ENCODE peak calls at places on chromosomes 3 and 15, in six cellular contexts. B, I, W, R, Z and Q are unnamed samples.

GRCh38 chr15:56959318-56959648 is 40.8 kb downstream of the TCF12 start:
- DNase-seq in R (no peak), I (no peak), W (no peak), Z (no peak), B (no peak), Q (no peak)

GRCh38 chr3:25631989-25632388 is 32.7 kb downstream of the TOP2B start:
- DNase-seq in R (no peak), B (no peak), W (no peak), I (no peak), Z (no peak), Q (no peak)

GRCh38 chr3:12644297-12644937 is 19.5 kb downstream of the RAF1 start:
- DNase-seq in B (no peak), I (no peak), Z (no peak), R (no peak), W (no peak), Q (no peak)

GRCh38 chr3:46395210-46395661 is 11.6 kb downstream of the CCR5AS start:
- DNase-seq in W (no peak), B (no peak), R (no peak), I (no peak), Z (no peak), Q (peak; percentile 28)

GRCh38 chr3:129413687-129414506 is 14.5 kb downstream of the EFCAB12 start:
- DNase-seq in B (no peak), R (no peak), I (no peak), W (no peak), Z (peak; percentile 24), Q (no peak)

GRCh38 chr15:50340431-50340830 is 14.6 kb downstream of the GABPB1 start:
- DNase-seq in R (no peak), B (no peak), W (no peak), Z (no peak), I (no peak), Q (no peak)

GRCh38 chr3:14947886-14948608 is 664 bp downstream of the NR2C2 start:
- DNase-seq in Z (peak; percentile 69), I (peak; percentile 97), B (peak; percentile 97), R (peak; percentile 97), W (peak; percentile 99), Q (peak; percentile 98)

GRCh38 chr15:52095597-52096262 is 16.8 kb downstream of the BCL2L10 start:
- DNase-seq in I (no peak), W (peak; percentile 79), R (no peak), B (no peak), Z (peak; percentile 96), Q (no peak)

GRCh38 chr15:68364028-68364659 is 67.8 kb downstream of the ITGA11 start:
- DNase-seq in Z (no peak), I (peak; percentile 77), R (no peak), W (no peak), B (no peak), Q (no peak)

GRCh38 chr3:151804267-151804666 is 9.6 kb upstream of the AADAC start:
- DNase-seq in B (no peak), Z (no peak), R (no peak), I (no peak), W (no peak), Q (no peak)

GRCh38 chr3:49098910-49099630 is 5.2 kb upstream of the QRICH1 start:
- DNase-seq in B (no peak), I (no peak), Z (no peak), W (no peak), R (no peak), Q (no peak)

GRCh38 chr15:25795061-25795460 is 68.1 kb downstream of the ATP10A start:
- DNase-seq in W (no peak), I (no peak), B (no peak), Z (no peak), R (no peak), Q (no peak)

GRCh38 chr3:194386610-194387009 is 12.5 kb downstream of the GP5 start:
- DNase-seq in I (no peak), Z (no peak), B (no peak), R (no peak), W (no peak), Q (no peak)

GRCh38 chr3:185021326-185021725 is 131.5 kb downstream of the C3orf70 start:
- DNase-seq in R (no peak), Z (no peak), B (no peak), W (no peak), I (no peak), Q (no peak)

GRCh38 chr15:36936652-36937051 is 163.7 kb downstream of the MEIS2 start:
- DNase-seq in B (no peak), Z (no peak), I (no peak), W (no peak), R (no peak), Q (no peak)

GRCh38 chr3:131036986-131037385 is 10.3 kb downstream of the NEK11 start:
- DNase-seq in W (no peak), Z (no peak), R (no peak), B (no peak), I (no peak), Q (no peak)

GRCh38 chr15:30906366-30906765 is 2.7 kb downstream of the FAN1 start:
- DNase-seq in R (no peak), W (no peak), I (no peak), Z (no peak), B (no peak), Q (no peak)

GRCh38 chr3:155185623-155186022 is 105.5 kb downstream of the MME start:
- DNase-seq in I (no peak), Z (no peak), W (peak; percentile 50), B (no peak), R (no peak), Q (no peak)

GRCh38 chr15:25535866-25536265 is 97.0 kb upstream of the UBE3A start:
- DNase-seq in I (no peak), Z (no peak), B (no peak), R (no peak), W (no peak), Q (no peak)

GRCh38 chr15:64009798-64010241 is 36.5 kb downstream of the DAPK2 start:
- DNase-seq in Z (peak; percentile 68), W (peak; percentile 58), R (no peak), I (no peak), B (peak; percentile 46), Q (no peak)
- H3K27ac ChIP-seq in Z (peak overlapping the region; percentile 83), W (peak overlapping the region; percentile 77), R (peak overlapping the region; percentile 28), I (peak overlapping the region; percentile 40), B (no peak overlapping the region), Q (no peak overlapping the region)

GRCh38 chr3:20022954-20023644 is 11.0 kb upstream of the PP2D1 start:
- DNase-seq in W (no peak), Z (no peak), B (no peak), R (no peak), I (no peak), Q (no peak)
- H3K27ac ChIP-seq in W (no peak overlapping the region), Z (no peak overlapping the region), B (no peak overlapping the region), R (no peak overlapping the region), I (peak overlapping the region; percentile 82), Q (peak overlapping the region; percentile 72)

DNA sequence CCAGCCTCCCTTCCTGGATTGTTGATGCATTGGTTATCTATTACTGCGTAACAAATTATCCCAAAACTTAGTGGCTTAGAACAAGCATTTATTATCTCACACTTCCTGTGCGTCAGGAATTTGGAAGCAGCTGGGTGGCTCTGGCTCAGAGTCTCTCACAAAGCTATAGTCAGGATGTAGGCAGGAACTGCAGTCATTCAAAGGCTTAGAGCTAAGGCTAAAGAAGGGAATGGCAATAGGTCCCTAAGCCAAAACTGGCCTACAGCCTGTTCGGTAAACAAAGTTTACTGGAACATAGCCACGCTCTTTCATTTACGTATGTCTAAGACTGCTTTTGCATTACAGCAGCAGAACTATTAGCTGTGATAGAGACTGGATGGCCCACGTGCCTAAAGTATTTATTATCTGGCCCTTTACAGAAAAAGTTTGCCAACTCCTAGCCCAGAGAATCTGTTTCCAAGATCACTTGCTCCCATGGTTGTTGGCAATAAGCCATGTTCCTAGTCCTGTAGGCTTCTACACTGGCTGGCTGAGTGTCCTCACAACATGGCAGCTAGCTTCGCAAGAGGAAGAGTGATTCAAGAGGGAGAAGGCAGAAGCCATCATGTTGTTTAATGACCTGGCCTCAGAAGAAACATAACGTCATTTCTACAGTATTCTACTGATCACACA is 132.4 kb downstream of the SNRK start:
- DNase-seq in W (no peak), R (no peak), B (no peak), I (no peak), Z (no peak), Q (no peak)
- H3K27ac ChIP-seq in W (no peak overlapping the region), R (no peak overlapping the region), B (no peak overlapping the region), I (peak overlapping the region; percentile 67), Z (no peak overlapping the region), Q (peak overlapping the region; percentile 42)

GRCh38 chr3:197809356-197810020 is 18.4 kb downstream of the LRCH3 start:
- DNase-seq in I (no peak), R (no peak), B (no peak), W (no peak), Z (no peak), Q (no peak)
- H3K27ac ChIP-seq in I (peak overlapping the region; percentile 13), R (peak overlapping the region; percentile 35), B (no peak overlapping the region), W (no peak overlapping the region), Z (no peak overlapping the region), Q (peak overlapping the region; percentile 65)